ENCODE peak calls at places on chromosome 7, in four cellular contexts. Y is GM23248, W is PC-3, T is HCT116. V is an unnamed sample.

GRCh38 chr7:116316838-116317612 is 106.7 kb downstream of the TES start:
- DNase-seq in T (peak; percentile 99), W (peak; percentile 98), Y (peak; percentile 99), V (peak; percentile 75)

GRCh38 chr7:94258856-94259255 is 135.8 kb upstream of the COL1A2 start:
- DNase-seq in Y (no peak), W (no peak), T (no peak), V (no peak)

GRCh38 chr7:43851796-43852195 is 17.5 kb downstream of the MRPS24 start:
- DNase-seq in Y (no peak), T (no peak), W (no peak), V (peak; percentile 20)

GRCh38 chr7:5595545-5596045 is 172.0 kb upstream of the TNRC18 start:
- DNase-seq in T (no peak), W (peak; percentile 49), Y (peak; percentile 88), V (peak; percentile 39)

GRCh38 chr7:36391436-36392198 is 2.0 kb downstream of the ANLN start:
- DNase-seq in W (peak; percentile 47), Y (no peak), T (no peak), V (no peak)

GRCh38 chr7:71414490-71414889 is 282.5 kb downstream of the GALNT17 start:
- DNase-seq in W (no peak), T (no peak), Y (no peak), V (no peak)

GRCh38 chr7:108093903-108094302 is 36.3 kb downstream of the LAMB4 start:
- DNase-seq in W (no peak), T (no peak), Y (peak; percentile 56), V (no peak)

GRCh38 chr7:139112741-139113250 is 3.3 kb upstream of the ZC3HAV1 start:
- DNase-seq in Y (no peak), T (no peak), W (no peak), V (no peak)

GRCh38 chr7:77415474-77415821 is 701 bp downstream of the GSAP start:
- DNase-seq in Y (peak; percentile 39), W (no peak), T (no peak), V (peak; percentile 28)

DNA sequence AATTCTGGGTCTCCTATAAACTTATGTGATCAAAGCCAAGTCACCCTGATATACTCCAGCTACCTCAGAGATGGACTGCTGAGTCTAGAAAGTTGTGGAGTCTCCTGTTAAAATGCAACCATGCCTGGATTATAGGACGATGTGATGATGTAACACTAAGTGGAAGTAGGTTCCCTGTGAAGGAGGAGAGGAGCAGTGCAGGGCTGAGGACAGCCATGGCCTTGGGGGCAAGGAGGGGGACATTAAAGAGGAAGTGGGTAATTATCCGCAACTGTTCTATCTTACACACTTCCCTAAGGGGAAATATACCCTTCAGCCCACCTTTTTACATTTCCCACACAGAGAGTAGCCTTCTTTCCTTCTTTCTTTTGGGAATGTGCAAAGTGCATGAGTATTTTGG is 63.8 kb downstream of the MTPN start:
- DNase-seq in W (no peak), Y (no peak), T (no peak), V (no peak)
- H3K4me3 ChIP-seq in W (no peak overlapping the region), Y (no peak overlapping the region), T (no peak overlapping the region), V (no peak overlapping the region)

GRCh38 chr7:81714306-81714705 is 55.5 kb downstream of the HGF start:
- DNase-seq in Y (no peak), T (no peak), W (no peak), V (no peak)

GRCh38 chr7:81719865-81720264 is 50.0 kb downstream of the HGF start:
- DNase-seq in Y (peak; percentile 42), T (no peak), W (no peak), V (no peak)

GRCh38 chr7:81721428-81721827 is 48.4 kb downstream of the HGF start:
- DNase-seq in Y (no peak), W (peak; percentile 72), T (no peak), V (no peak)

GRCh38 chr7:81710751-81711150 is 59.1 kb downstream of the HGF start:
- DNase-seq in Y (no peak), W (no peak), T (no peak), V (no peak)

DNA sequence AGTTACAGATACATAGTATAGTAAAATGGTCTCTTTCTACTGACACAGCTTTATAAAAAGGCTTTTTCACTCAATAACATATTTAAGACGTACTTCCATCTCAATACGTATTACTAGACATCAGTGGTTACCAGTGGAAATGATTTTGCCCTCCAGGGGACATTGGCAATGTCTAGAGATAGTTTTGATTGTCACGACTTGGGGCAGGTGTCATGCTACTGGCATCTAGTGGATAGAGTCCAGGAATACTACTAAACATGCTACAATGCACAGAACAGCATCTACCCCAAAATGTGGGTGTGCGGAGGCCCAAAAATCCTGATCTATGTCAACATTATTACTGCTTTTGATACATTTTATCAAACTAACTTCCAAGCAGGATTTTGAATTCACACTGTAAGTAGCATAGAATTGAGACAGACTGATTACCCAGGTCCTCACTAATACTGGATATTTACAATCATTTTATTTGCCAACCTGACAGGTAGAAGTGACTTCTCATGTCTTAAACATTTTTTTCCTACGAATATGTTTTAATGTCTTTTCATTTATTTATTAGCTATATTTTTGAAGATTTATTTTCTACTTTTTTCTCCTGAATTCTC is 53.8 kb downstream of the HGF start:
- DNase-seq in Y (peak; percentile 43), W (peak; percentile 83), T (peak; percentile 60), V (peak; percentile 17)
- TF ChIP-seq EZH2phosphoT487 in Y (no peak), W (no peak), T (no peak), V (no peak)

GRCh38 chr7:31108097-31108657 is 56.1 kb downstream of the ADCYAP1R1 start:
- DNase-seq in Y (no peak), T (no peak), W (no peak), V (no peak)

GRCh38 chr7:31111109-31111451 is 59.0 kb downstream of the ADCYAP1R1 start:
- DNase-seq in T (no peak), W (no peak), Y (no peak), V (no peak)

GRCh38 chr7:31107106-31108090 is 55.3 kb downstream of the ADCYAP1R1 start:
- DNase-seq in T (no peak), W (no peak), Y (no peak), V (no peak)

GRCh38 chr7:31109751-31110150 is 57.6 kb downstream of the ADCYAP1R1 start:
- DNase-seq in W (no peak), T (no peak), Y (no peak), V (no peak)

GRCh38 chr7:31110331-31111108 is 58.4 kb downstream of the ADCYAP1R1 start:
- DNase-seq in W (no peak), Y (no peak), T (no peak), V (no peak)
- H3K4me3 ChIP-seq in W (no peak overlapping the region), Y (no peak overlapping the region), T (no peak overlapping the region), V (no peak overlapping the region)

DNA sequence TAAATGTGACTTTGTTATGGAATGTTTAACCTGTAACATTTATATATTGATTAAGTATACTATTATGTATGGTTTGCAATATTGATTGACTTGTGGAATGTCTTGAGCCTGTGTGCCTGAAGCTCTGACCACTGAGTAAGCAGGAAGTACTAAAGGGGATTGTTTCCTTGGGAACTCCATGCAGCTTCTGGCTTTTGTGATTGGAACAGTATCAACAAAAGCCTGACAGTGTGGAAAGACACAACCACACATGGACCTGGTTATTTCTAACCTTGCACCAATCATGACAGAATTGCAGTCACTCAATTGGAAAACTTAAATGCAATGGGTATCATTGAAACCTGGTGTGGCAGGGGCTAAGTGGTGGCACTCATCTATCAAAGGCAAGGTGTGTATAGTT is 45.5 kb upstream of the PIK3CG start:
- DNase-seq in W (no peak), T (no peak), Y (no peak), V (no peak)
- TF ChIP-seq EZH2phosphoT487 in W (no peak), T (no peak), Y (no peak), V (no peak)

DNA sequence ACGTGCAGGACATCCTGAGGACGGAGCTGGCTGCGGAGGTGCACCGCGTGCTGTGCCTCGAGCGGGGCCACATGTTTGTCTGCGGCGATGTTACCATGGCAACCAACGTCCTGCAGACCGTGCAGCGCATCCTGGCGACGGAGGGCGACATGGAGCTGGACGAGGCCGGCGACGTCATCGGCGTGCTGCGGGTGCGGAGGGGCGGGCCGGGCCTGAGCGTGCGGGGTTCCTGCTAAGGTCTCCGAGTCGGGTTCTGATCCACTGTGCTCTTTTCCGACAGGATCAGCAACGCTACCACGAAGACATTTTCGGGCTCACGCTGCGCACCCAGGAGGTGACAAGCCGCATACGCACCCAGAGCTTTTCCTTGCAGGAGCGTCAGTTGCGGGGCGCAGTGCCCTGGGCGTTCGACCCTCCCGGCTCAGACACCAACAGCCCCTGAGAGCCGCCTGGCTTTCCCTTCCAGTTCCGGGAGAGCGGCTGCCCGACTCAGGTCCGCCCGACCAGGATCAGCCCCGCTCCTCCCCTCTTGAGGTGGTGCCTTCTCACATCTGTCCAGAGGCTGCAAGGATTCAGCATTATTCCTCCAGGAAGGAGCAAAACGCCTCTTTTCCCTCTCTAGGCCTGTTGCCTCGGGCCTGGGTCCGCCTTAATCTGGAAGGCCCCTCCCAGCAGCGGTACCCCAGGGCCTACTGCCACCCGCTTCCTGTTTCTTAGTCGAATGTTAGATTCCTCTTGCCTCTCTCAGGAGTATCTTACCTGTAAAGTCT is 10.4 kb downstream of the ATG9B start:
- DNase-seq in W (peak; percentile 58), T (no peak), Y (peak; percentile 92), V (peak; percentile 84)
- H3K4me3 ChIP-seq in W (peak overlapping the region; percentile 62), T (no peak overlapping the region), Y (peak overlapping the region; percentile 61), V (no peak overlapping the region)

DNA sequence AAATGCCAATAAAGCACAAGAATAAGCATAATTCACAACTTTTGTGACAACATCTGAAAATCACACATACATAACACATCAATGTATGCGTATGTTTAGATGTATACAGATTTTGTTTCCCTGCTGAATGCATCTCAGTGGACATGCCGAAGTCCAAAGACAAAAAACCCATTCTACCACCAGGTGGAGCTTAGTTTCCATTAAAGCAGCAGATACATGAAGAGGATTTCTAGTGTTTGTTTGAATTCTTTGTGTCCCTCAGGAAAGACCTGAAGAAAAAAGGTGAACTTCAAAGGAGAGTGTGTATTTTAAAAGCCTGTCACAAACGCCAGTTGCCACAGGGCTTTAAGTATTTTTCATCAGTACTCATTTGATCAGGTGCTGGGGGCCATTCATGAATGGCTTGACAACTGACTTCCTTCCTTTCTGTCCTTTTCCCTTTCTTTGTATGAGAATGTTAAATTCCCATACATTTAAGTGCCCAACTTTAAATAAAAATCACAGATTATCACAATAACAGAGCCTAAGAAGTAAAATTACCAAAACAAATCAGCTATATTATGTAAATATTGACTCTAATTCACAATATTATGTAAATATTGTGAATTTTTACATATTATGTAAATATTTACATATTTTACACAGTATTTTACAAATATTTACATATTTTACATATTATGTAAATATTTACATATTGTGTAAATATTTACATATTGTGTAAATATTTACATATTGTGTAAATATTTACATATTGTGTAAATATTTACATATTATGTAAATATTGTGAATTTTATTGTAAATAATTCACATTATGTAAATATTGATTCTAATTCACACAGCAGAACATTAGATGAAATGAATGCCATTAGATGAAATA is 343.0 kb downstream of the CRPPA start:
- DNase-seq in Y (peak; percentile 63), T (peak; percentile 69), W (peak; percentile 76), V (peak; percentile 76)
- TF ChIP-seq EZH2phosphoT487 in Y (no peak), T (no peak), W (no peak), V (no peak)

GRCh38 chr7:105346593-105347322 is 42.0 kb downstream of the SRPK2 start:
- DNase-seq in T (no peak), W (no peak), Y (no peak), V (no peak)
- H3K4me3 ChIP-seq in T (no peak overlapping the region), W (no peak overlapping the region), Y (no peak overlapping the region), V (no peak overlapping the region)

GRCh38 chr7:28145090-28145626 is 35.4 kb downstream of the JAZF1 start:
- DNase-seq in Y (no peak), T (no peak), W (no peak), V (no peak)
- TF ChIP-seq EZH2phosphoT487 in Y (no peak), T (no peak), W (no peak), V (no peak)